ENCODE peak calls at places on chromosome 4, in eight cellular contexts. C, T, O, B, U, X, S and J are unnamed samples.

GRCh38 chr4:86496094-86497060 is 97.7 kb upstream of the PTPN13 start:
- ATAC-seq in C (no peak), T (no peak), O (no peak), B (no peak), U (no peak), X (no peak), S (peak), J (no peak)

GRCh38 chr4:89773793-89774192 is 63.2 kb downstream of the SNCA start:
- ATAC-seq in C (no peak), T (no peak), O (no peak), B (no peak), U (no peak), X (no peak), S (no peak), J (no peak)

GRCh38 chr4:4347585-4347984 is 39.3 kb upstream of the NSG1 start:
- ATAC-seq in C (no peak), T (no peak), O (no peak), B (no peak), U (peak), X (no peak), S (no peak), J (no peak)

GRCh38 chr4:108839333-108839732 is 76.5 kb upstream of the ETNPPL start:
- ATAC-seq in C (no peak), T (no peak), O (no peak), B (no peak), U (no peak), X (no peak), S (no peak), J (no peak)

GRCh38 chr4:11748169-11748872 is 319.6 kb upstream of the HS3ST1 start:
- ATAC-seq in C (peak), T (no peak), O (no peak), B (peak), U (no peak), X (no peak), S (no peak), J (no peak)

GRCh38 chr4:37865450-37865849 is 25.4 kb upstream of the TBC1D1 start:
- ATAC-seq in C (no peak), T (no peak), O (no peak), B (no peak), U (no peak), X (no peak), S (no peak), J (peak)

GRCh38 chr4:79575709-79576479 is 167.9 kb upstream of the GK2 start:
- ATAC-seq in C (no peak), T (no peak), O (no peak), B (peak), U (no peak), X (no peak), S (no peak), J (peak)

GRCh38 chr4:112510468-112511293 is 5.3 kb downstream of the NEUROG2 start:
- ATAC-seq in C (no peak), T (no peak), O (peak), B (no peak), U (peak), X (no peak), S (no peak), J (no peak)

GRCh38 chr4:122163301-122163700 is 11.2 kb downstream of the BLTP1 start:
- ATAC-seq in C (no peak), T (no peak), O (no peak), B (no peak), U (no peak), X (no peak), S (no peak), J (no peak)

GRCh38 chr4:155805016-155805415 is 46.2 kb downstream of the GUCY1B1 start:
- ATAC-seq in C (no peak), T (no peak), O (no peak), B (no peak), U (no peak), X (no peak), S (no peak), J (no peak)

GRCh38 chr4:47930971-47931804 is 16.8 kb upstream of the NFXL1 start:
- ATAC-seq in C (no peak), T (no peak), O (no peak), B (no peak), U (no peak), X (no peak), S (no peak), J (no peak)

GRCh38 chr4:109848501-109848900 is 594 bp downstream of the LRIT3 start:
- ATAC-seq in C (no peak), T (no peak), O (no peak), B (no peak), U (no peak), X (no peak), S (no peak), J (no peak)

GRCh38 chr4:24856586-24856985 is 56.3 kb downstream of the CCDC149 start:
- ATAC-seq in C (no peak), T (no peak), O (no peak), B (no peak), U (peak), X (no peak), S (peak), J (no peak)

GRCh38 chr4:186717556-186717955 is 6.1 kb downstream of the FAT1 start:
- ATAC-seq in C (no peak), T (no peak), O (no peak), B (no peak), U (no peak), X (no peak), S (no peak), J (no peak)

GRCh38 chr4:142567199-142567598 is 278.9 kb downstream of the INPP4B start:
- ATAC-seq in C (peak), T (no peak), O (no peak), B (peak), U (peak), X (no peak), S (peak), J (no peak)

GRCh38 chr4:5843573-5844239 is 49.2 kb downstream of the CRMP1 start:
- ATAC-seq in C (no peak), T (no peak), O (no peak), B (no peak), U (no peak), X (no peak), S (no peak), J (no peak)
- TF ChIP-seq POLR2AphosphoS5 in C (no peak), T (no peak), O (no peak), B (no peak), U (no peak), X (no peak), S (no peak), J (peak)

DNA sequence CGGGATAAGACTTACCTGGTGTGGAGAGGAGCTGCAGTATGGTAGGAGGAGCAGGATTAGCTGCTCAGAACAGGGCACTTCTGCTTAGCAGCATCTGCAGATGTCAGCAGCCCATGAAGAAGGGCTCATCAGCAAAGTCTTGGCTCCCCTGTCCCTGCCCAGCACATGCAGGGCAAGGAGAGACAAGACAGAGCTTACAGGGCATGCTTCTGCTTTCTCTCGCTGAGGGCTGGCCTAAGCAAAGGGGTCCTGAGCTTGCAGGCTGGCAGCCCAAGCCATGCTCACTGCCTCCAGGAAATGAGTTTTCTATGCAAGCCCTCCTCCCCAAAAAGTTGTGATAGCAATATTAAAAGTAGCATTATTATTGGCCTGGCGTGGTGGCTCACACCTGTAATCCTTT is 39.5 kb upstream of the TAPT1 start:
- ATAC-seq in C (no peak), T (no peak), O (no peak), B (no peak), U (no peak), X (no peak), S (no peak), J (no peak)
- TF ChIP-seq POLR2AphosphoS5 in C (no peak), T (no peak), O (no peak), B (no peak), U (no peak), X (no peak), S (no peak), J (no peak)

DNA sequence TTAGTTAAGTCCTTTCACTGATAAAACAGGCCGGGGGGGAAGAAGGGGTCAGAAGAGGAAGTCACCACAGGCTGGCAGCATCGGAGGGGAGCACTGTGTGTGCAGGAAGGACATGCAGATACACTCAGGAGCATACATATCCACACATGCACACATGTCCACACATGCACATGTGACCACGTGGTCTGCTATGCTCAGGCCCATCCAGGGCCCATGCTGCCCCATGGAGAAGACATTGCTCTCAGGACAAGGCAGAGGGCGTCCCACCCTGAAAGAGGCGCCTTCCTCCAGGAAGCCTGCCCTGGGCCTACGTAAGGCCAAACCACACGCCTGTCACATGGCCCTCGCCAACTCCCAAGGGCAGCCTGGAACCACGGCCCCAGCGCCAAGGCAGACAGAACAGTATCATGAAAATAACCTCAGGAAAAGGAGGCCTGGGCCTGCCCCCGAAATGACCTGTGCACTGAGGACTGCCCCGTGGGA is 15.8 kb downstream of the WDR1 start:
- ATAC-seq in C (no peak), T (peak), O (peak), B (no peak), U (peak), X (peak), S (no peak), J (peak)
- TF ChIP-seq POLR2AphosphoS5 in C (no peak), T (no peak), O (no peak), B (no peak), U (no peak), X (peak), S (peak), J (no peak)

GRCh38 chr4:149166886-149167285 is 648.8 kb downstream of the IQCM start:
- ATAC-seq in C (no peak), T (no peak), O (no peak), B (no peak), U (no peak), X (no peak), S (no peak), J (no peak)

GRCh38 chr4:149161247-149161646 is 654.4 kb downstream of the IQCM start:
- ATAC-seq in C (no peak), T (no peak), O (no peak), B (no peak), U (no peak), X (no peak), S (no peak), J (no peak)

GRCh38 chr4:149164282-149164681 is 651.4 kb downstream of the IQCM start:
- ATAC-seq in C (no peak), T (no peak), O (no peak), B (peak), U (peak), X (no peak), S (no peak), J (no peak)

GRCh38 chr4:149168645-149169044 is 647.0 kb downstream of the IQCM start:
- ATAC-seq in C (no peak), T (no peak), O (no peak), B (no peak), U (no peak), X (no peak), S (no peak), J (no peak)

DNA sequence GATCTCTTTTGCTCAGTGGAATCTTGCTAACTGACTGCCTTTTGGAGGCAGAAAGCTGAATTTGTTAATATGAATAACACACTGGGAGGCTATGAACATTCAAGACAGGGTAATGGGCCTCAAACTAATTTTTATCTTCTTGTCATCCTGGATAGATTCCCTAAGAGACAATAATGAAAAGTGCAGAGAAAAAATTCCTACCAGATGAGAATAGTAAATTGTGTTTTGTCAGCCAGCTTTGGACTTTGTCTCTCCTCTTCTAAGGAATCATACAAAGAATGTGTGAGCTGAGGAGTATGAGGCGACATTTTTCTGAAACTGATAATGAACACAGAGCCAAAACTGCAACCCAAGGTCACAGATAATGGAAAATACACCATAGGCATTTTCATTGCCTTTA is 649.3 kb downstream of the IQCM start:
- ATAC-seq in C (no peak), T (no peak), O (no peak), B (no peak), U (no peak), X (no peak), S (no peak), J (no peak)
- TF ChIP-seq POLR2AphosphoS5 in C (no peak), T (no peak), O (no peak), B (no peak), U (no peak), X (no peak), S (no peak), J (no peak)

DNA sequence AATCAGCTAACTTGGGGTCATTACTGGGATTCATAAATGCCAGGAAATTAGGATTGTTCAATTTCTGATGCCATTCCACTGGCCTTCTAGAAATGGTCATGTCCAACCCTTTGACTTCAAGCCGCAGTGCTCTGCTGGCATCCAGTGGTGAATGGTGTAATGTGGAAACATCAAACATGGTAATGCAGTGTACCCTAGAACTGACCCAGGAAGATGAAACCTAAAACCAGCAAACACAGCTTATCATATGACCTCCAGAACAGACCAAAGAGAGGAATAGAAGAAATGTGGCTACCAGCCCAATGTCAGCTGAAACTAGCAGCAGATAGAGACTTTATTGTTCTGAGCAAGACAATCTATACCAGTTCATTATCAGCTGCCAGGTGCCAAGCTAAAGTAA is 13.8 kb downstream of the CXCL13 start:
- ATAC-seq in C (no peak), T (peak), O (no peak), B (no peak), U (peak), X (no peak), S (peak), J (no peak)
- TF ChIP-seq POLR2AphosphoS5 in C (no peak), T (no peak), O (no peak), B (no peak), U (no peak), X (no peak), S (no peak), J (no peak)

DNA sequence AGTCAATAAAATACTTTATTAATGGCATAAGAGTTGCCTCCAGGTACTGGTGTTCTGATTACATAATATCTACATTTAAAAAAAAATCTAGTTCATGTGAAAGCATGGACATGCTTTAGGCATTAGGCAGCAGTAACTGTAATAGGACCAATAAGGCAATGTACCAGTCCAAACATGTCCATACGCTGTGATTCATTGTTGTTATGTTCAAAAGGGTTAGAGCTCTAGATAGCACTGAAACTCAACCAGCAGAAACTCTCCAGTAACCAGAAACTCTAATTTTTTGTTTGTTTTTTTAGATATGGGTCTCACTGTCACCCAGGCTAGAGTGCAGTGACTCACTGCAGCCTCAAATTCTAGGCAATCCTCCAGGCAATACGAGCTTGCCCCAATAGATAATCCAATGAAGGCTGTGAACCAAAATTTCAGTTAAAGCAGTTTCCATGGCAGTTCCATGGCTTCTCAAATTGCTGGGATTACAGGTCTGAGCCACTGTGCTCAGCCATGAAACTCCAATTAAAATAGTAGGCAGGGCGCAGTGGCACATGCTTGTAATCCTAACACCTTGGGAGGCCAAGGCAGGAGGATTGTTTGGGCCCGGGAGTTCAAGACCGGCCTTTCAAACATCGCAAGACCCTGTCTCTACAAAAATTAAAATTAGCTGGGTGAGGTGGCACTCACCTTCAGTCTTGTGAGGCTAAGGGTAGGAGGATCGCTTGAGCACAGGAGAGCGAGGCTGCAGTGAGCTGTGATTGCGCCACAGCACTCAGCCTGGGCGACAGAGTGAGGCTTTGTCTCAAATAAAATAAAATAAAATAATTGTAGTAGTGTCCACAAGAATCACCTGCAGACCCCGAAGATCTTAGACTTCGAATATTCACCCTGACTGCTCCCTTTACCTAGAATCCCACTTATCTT is 36.3 kb downstream of the MGARP start:
- ATAC-seq in C (peak), T (peak), O (peak), B (peak), U (no peak), X (peak), S (peak), J (peak)
- TF ChIP-seq POLR2AphosphoS5 in C (no peak), T (no peak), O (no peak), B (no peak), U (no peak), X (no peak), S (no peak), J (peak)

GRCh38 chr4:173374588-173374987 is 3.8 kb downstream of the SAP30 start:
- ATAC-seq in C (no peak), T (no peak), O (no peak), B (no peak), U (no peak), X (no peak), S (no peak), J (no peak)
- TF ChIP-seq POLR2AphosphoS5 in C (no peak), T (no peak), O (no peak), B (no peak), U (no peak), X (no peak), S (no peak), J (no peak)

DNA sequence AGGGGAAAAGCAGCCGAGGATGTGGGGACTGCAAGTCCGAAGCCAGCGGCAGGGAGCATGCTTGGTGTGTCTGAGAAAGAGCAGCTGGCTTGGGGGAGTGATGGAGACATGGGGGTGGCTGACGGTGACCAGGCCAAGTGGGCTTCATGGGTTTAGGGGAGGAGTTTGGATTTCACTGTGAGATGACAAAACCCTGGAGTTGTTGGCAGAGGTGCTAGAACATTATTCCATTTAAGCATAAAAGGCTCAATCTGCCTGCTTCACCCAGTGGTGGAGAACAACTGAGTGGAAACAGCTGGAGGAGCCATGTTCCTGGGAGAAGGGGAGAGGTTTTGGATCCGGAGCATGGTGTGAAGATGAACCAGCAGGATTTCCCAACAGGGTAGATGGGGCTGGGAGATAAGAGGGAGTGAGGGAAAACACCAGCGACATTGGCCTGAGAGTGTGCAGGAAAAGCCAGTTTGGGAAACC is 318.0 kb upstream of the TAPT1 start:
- ATAC-seq in C (no peak), T (no peak), O (peak), B (no peak), U (no peak), X (no peak), S (no peak), J (peak)
- TF ChIP-seq POLR2AphosphoS5 in C (no peak), T (no peak), O (peak), B (no peak), U (no peak), X (no peak), S (no peak), J (peak)

DNA sequence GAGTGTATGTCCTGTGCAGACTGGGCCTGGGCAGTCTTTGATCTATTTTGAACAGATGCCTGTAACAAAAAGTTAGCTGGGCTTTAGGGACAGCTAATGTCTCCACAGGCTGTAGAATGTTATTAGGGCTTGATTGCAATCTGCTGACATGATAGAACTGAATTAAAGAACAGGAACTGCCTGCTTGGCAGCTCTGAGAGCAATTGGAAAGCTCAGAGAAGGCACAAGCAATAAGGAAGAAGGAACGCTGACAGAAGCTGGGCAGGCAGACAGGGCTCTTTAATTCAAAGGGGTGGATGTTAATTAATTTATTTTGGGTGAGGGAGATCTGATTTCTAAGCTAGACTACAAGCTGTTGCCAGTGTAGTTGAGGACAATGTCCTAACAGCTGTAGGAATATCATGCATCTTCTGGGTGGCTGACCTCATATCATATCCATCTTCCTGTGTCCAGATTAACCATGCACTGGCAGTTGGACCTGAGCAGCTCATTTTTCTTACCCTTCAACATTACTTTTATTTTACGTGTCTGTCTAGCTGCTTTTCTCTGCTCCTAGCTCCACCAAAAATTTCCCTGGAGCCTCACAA is 20.7 kb upstream of the GRXCR1 start:
- ATAC-seq in C (no peak), T (no peak), O (no peak), B (no peak), U (no peak), X (no peak), S (no peak), J (no peak)
- TF ChIP-seq POLR2AphosphoS5 in C (no peak), T (no peak), O (no peak), B (no peak), U (no peak), X (no peak), S (no peak), J (no peak)